ENCODE peak calls at places on chromosomes 16 and 17, in eight cellular contexts. Q, T, O, H, Z, P, X and F are unnamed samples. For H3K36me3, the result is how much of the 10 kb centered on the place peaks cover.

GRCh38 chr17:14095630-14096029 is 26.3 kb downstream of the COX10 start:
- DNase-seq in Q (no peak), T (no peak), O (no peak), H (no peak), Z (no peak), P (no peak), X (no peak), F (no peak)

GRCh38 chr16:12661656-12662172 is 142.0 kb downstream of the CPPED1 start:
- DNase-seq in Q (no peak), T (peak), O (no peak), H (no peak), Z (no peak), P (peak), X (no peak), F (no peak)

GRCh38 chr17:82200743-82201497 is 11.7 kb downstream of the CCDC57 start:
- DNase-seq in Q (peak), T (no peak), O (no peak), H (no peak), Z (peak), P (no peak), X (no peak), F (no peak)

GRCh38 chr17:59074494-59074893 is 32.2 kb downstream of the TRIM37 start:
- DNase-seq in Q (no peak), T (no peak), O (no peak), H (peak), Z (no peak), P (no peak), X (no peak), F (no peak)

GRCh38 chr17:31388770-31389672 is 2.5 kb upstream of the RAB11FIP4 start:
- DNase-seq in Q (peak), T (peak), O (no peak), H (no peak), Z (peak), P (peak), X (no peak), F (no peak)

GRCh38 chr17:47802341-47803022 is 19.1 kb downstream of the OSBPL7 start:
- DNase-seq in Q (peak), T (peak), O (no peak), H (peak), Z (peak), P (peak), X (no peak), F (peak)

GRCh38 chr17:41885733-41886132 is 20.5 kb upstream of the KLHL11 start:
- DNase-seq in Q (no peak), T (peak), O (no peak), H (no peak), Z (no peak), P (no peak), X (no peak), F (no peak)

GRCh38 chr16:87033541-87034300 is 283.5 kb downstream of the C16orf95 start:
- DNase-seq in Q (no peak), T (no peak), O (no peak), H (no peak), Z (no peak), P (no peak), X (no peak), F (no peak)

GRCh38 chr17:2179615-2180295 is 123.8 kb downstream of the SMG6 start:
- DNase-seq in Q (no peak), T (no peak), O (no peak), H (peak), Z (no peak), P (no peak), X (peak), F (peak)

GRCh38 chr17:81515530-81516041 is 3.0 kb upstream of the ACTG1 start:
- DNase-seq in Q (no peak), T (no peak), O (peak), H (no peak), Z (no peak), P (no peak), X (no peak), F (no peak)

GRCh38 chr16:51180719-51181494 is 29.8 kb upstream of the SALL1 start:
- DNase-seq in Q (no peak), T (no peak), O (no peak), H (no peak), Z (no peak), P (no peak), X (no peak), F (no peak)

GRCh38 chr17:82332669-82333278 is 792 bp downstream of the SECTM1 start:
- DNase-seq in Q (no peak), T (peak), O (peak), H (no peak), Z (no peak), P (no peak), X (peak), F (peak)

GRCh38 chr16:82195917-82196494 is 26.0 kb upstream of the MPHOSPH6 start:
- DNase-seq in Q (no peak), T (no peak), O (no peak), H (no peak), Z (no peak), P (no peak), X (no peak), F (no peak)

GRCh38 chr17:72976971-72977767 is 115.3 kb downstream of the SLC39A11 start:
- DNase-seq in Q (no peak), T (no peak), O (no peak), H (peak), Z (no peak), P (peak), X (peak), F (peak)

GRCh38 chr16:75296606-75297005 is 45.2 kb upstream of the BCAR1 start:
- DNase-seq in Q (no peak), T (no peak), O (no peak), H (peak), Z (no peak), P (no peak), X (no peak), F (no peak)

GRCh38 chr16:361341-361871 is 8.9 kb upstream of the AXIN1 start:
- DNase-seq in Q (no peak), T (peak), O (no peak), H (no peak), Z (no peak), P (peak), X (no peak), F (no peak)

GRCh38 chr17:72126575-72127486 is 6.0 kb downstream of the SOX9 start:
- DNase-seq in Q (no peak), T (no peak), O (no peak), H (peak), Z (no peak), P (no peak), X (no peak), F (no peak)

GRCh38 chr16:8924214-8924613 is 39.5 kb downstream of the USP7 start:
- DNase-seq in Q (no peak), T (no peak), O (no peak), H (no peak), Z (no peak), P (no peak), X (no peak), F (no peak)

GRCh38 chr17:49498037-49498615 is 3.0 kb downstream of the NGFR start:
- DNase-seq in Q (no peak), T (peak), O (no peak), H (no peak), Z (no peak), P (peak), X (no peak), F (no peak)

GRCh38 chr16:27649021-27649420 is 99.1 kb downstream of the KATNIP start:
- DNase-seq in Q (no peak), T (no peak), O (no peak), H (no peak), Z (no peak), P (no peak), X (no peak), F (no peak)

GRCh38 chr17:65323055-65323454 is 185.9 kb downstream of the RGS9 start:
- DNase-seq in Q (no peak), T (peak), O (no peak), H (no peak), Z (no peak), P (peak), X (no peak), F (no peak)

GRCh38 chr17:55161935-55162555 is 102.7 kb upstream of the HLF start:
- DNase-seq in Q (no peak), T (no peak), O (no peak), H (peak), Z (no peak), P (no peak), X (no peak), F (no peak)

GRCh38 chr17:42508426-42509164 is 27.4 kb upstream of the NAGLU start:
- DNase-seq in Q (no peak), T (no peak), O (no peak), H (no peak), Z (no peak), P (peak), X (no peak), F (peak)

GRCh38 chr16:17469742-17470001 is 1.1 kb downstream of the XYLT1 start:
- DNase-seq in Q (no peak), T (no peak), O (no peak), H (no peak), Z (no peak), P (peak), X (no peak), F (no peak)

GRCh38 chr17:19000531-19001011 is 4.0 kb downstream of the FAM83G start:
- DNase-seq in Q (no peak), T (no peak), O (no peak), H (peak), Z (no peak), P (no peak), X (no peak), F (no peak)

GRCh38 chr17:68431661-68432071 is 25.6 kb downstream of the WIPI1 start:
- DNase-seq in Q (peak), T (peak), O (no peak), H (peak), Z (peak), P (peak), X (no peak), F (no peak)

GRCh38 chr16:81473561-81473960 is 29.0 kb downstream of the CMIP start:
- DNase-seq in Q (no peak), T (no peak), O (no peak), H (peak), Z (no peak), P (no peak), X (no peak), F (no peak)

DNA sequence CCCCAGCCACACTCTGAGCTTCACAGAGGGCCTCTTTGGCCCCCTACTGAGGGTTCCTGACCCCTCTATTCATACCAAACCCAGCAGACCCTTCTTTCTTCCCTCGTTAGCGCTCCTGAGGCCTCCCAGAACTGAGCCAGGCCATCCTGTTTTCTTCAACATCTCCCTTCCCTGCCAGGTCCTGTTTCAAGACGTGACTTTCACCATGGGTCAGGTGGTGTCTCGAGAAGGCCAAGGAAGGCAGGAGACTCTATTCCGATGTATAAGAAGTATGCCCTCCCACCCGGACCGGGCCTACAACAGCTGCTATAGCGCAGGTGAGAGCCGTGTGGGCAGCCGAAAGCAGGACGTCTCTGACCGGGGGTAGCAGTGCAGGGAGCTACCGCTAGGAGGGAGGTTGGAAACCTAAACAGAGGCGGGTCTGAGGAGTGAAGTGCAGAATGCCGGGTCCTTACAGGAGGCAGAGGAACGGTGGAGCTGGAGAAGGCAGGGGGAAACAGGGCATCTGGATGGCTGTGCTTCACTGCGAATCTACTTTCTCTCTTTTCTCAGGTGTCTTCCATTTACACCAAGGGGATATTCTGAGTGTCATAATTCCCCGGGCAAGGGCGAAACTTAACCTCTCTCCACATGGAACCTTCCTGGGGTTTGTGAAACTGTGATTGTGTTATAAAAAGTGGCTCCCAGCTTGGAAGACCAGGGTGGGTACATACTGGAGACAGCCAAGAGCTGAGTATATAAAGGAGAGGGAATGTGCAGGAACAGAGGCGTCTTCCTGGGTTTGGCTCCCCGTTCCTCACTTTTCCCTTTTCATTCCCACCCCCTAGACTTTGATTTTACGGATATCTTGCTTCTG is 1.3 kb upstream of the SENP3 start:
- DNase-seq in Q (no peak), T (peak), O (peak), H (peak), Z (peak), P (peak), X (peak), F (peak)
- H3K4me3 ChIP-seq in Q (peak), T (peak), O (peak), H (peak), Z (no peak), P (peak), X (peak), F (no peak)

DNA sequence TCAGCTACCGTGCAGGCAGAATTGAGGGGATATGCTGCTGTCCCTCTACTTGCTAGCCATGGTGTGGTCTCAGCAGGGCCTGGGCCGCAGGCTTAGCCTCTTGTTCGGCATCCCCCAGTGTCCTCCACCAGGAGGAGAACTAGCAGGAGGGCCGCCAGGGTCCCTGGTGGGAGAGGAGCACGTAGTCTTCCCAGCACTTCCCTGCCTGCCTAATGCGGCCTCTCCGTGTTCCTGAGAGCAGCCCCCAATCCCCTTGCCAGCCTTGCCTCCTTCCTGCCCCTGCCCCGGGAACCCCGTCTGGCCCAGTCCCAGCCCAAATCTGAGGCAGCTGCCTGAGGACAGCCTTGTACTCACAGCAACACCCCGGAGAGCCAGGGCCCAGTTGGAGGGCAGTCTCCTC is 38.1 kb downstream of the PLD6 start:
- DNase-seq in Q (no peak), T (no peak), O (no peak), H (no peak), Z (no peak), P (no peak), X (no peak), F (peak)
- H3K36me3 ChIP-seq in Q (under half), T (under half), O (half or more), H (half or more), Z (under half), P (under half), X (under half), F (under half)

GRCh38 chr17:3511841-3512511 is 36.2 kb downstream of the ASPA start:
- DNase-seq in Q (no peak), T (no peak), O (no peak), H (no peak), Z (no peak), P (no peak), X (no peak), F (no peak)
- H3K27ac ChIP-seq in Q (no peak), T (no peak), O (peak), H (no peak), Z (no peak), P (no peak), X (peak), F (no peak)

GRCh38 chr17:45425125-45425983 is 7.3 kb downstream of the ARHGAP27 start:
- DNase-seq in Q (no peak), T (peak), O (peak), H (peak), Z (no peak), P (peak), X (no peak), F (peak)

GRCh38 chr17:45424769-45425124 is 7.9 kb downstream of the ARHGAP27 start:
- DNase-seq in Q (no peak), T (no peak), O (no peak), H (no peak), Z (no peak), P (no peak), X (no peak), F (no peak)

GRCh38 chr17:45425984-45426413 is 6.7 kb downstream of the ARHGAP27 start:
- DNase-seq in Q (no peak), T (no peak), O (no peak), H (no peak), Z (no peak), P (no peak), X (no peak), F (peak)

GRCh38 chr17:45423304-45423703 is 9.4 kb downstream of the ARHGAP27 start:
- DNase-seq in Q (no peak), T (no peak), O (no peak), H (no peak), Z (no peak), P (no peak), X (no peak), F (no peak)

GRCh38 chr17:45423936-45424335 is 8.7 kb downstream of the ARHGAP27 start:
- DNase-seq in Q (no peak), T (no peak), O (no peak), H (no peak), Z (no peak), P (peak), X (no peak), F (peak)
- H3K4me3 ChIP-seq in Q (no peak), T (peak), O (no peak), H (no peak), Z (no peak), P (no peak), X (no peak), F (no peak)

DNA sequence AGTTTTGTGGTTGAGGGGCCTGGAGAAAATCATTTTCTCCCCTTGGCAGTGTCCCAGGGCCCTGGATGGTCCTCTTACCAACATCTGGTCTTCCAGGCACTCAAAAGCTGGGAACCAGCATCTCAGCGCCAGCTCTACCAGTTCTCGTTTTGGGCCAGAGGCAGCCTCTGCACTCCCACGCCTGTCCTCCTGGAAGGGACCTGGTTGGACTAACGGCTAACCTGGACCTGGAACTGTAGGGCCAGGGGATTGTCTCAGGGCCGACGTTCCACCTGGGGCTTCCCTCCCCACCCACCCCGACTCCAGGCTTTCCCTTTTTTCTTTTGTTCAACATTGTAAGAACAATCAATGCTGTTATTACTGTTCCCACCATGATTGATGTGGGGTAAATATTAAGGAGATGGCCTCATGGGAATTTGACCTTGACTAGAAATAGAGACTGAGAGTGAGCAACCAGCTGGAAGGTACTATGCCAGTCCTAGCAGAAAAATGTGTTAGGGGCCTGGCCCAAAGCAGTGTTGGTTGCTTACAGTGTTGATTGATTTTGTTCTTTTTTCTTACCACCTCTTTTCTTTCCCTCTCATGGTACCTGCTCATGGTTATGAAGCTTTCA is 81.4 kb downstream of the ABCC6 start:
- DNase-seq in Q (no peak), T (no peak), O (no peak), H (no peak), Z (no peak), P (no peak), X (no peak), F (no peak)
- H3K36me3 ChIP-seq in Q (under half), T (under half), O (half or more), H (half or more), Z (under half), P (under half), X (under half), F (under half)